ENCODE peak calls at places on chromosomes 5 and 9, in seven cellular contexts. One of them, this sample, is unnamed.

GRCh38 chr5:77255617-77256016 is 45.1 kb downstream of the PDE8B start:
- DNase-seq in endothelial cell of umbilical vein: no peak
- DNase-seq in AG09319: no peak
- DNase-seq in prostate gland: no peak
- DNase-seq in heart right ventricle: no peak
- DNase-seq in cardiac fibroblast: no peak
- DNase-seq in uterus: no peak
- DNase-seq in this sample: no peak

GRCh38 chr5:125302577-125302976 is 556.1 kb upstream of the ZNF608 start:
- DNase-seq in endothelial cell of umbilical vein: no peak
- DNase-seq in AG09319: no peak
- DNase-seq in prostate gland: no peak
- DNase-seq in heart right ventricle: no peak
- DNase-seq in cardiac fibroblast: no peak
- DNase-seq in uterus: no peak
- DNase-seq in this sample: no peak

GRCh38 chr9:95383198-95383673 is 65.7 kb upstream of the FANCC start:
- DNase-seq in endothelial cell of umbilical vein: no peak
- DNase-seq in AG09319: peak; percentile 34
- DNase-seq in prostate gland: no peak
- DNase-seq in heart right ventricle: no peak
- DNase-seq in cardiac fibroblast: peak; percentile 5
- DNase-seq in uterus: no peak
- DNase-seq in this sample: no peak

GRCh38 chr5:141850786-141851185 is 27.4 kb downstream of the PCDH1 start:
- DNase-seq in endothelial cell of umbilical vein: no peak
- DNase-seq in AG09319: no peak
- DNase-seq in prostate gland: no peak
- DNase-seq in heart right ventricle: no peak
- DNase-seq in cardiac fibroblast: no peak
- DNase-seq in uterus: no peak
- DNase-seq in this sample: no peak

GRCh38 chr5:109739741-109740140 is 50.0 kb downstream of the MAN2A1 start:
- DNase-seq in endothelial cell of umbilical vein: peak; percentile 56
- DNase-seq in AG09319: no peak
- DNase-seq in prostate gland: no peak
- DNase-seq in heart right ventricle: no peak
- DNase-seq in cardiac fibroblast: peak; percentile 50
- DNase-seq in uterus: no peak
- DNase-seq in this sample: no peak

GRCh38 chr5:55413644-55414043 is 105.9 kb downstream of the MTREX start:
- DNase-seq in endothelial cell of umbilical vein: no peak
- DNase-seq in AG09319: no peak
- DNase-seq in prostate gland: no peak
- DNase-seq in heart right ventricle: no peak
- DNase-seq in cardiac fibroblast: no peak
- DNase-seq in uterus: no peak
- DNase-seq in this sample: no peak

GRCh38 chr9:93120846-93121315 is 13.2 kb downstream of the NINJ1 start:
- DNase-seq in endothelial cell of umbilical vein: no peak
- DNase-seq in AG09319: no peak
- DNase-seq in prostate gland: no peak
- DNase-seq in heart right ventricle: no peak
- DNase-seq in cardiac fibroblast: no peak
- DNase-seq in uterus: peak; percentile 21
- DNase-seq in this sample: no peak

GRCh38 chr5:114361724-114362196 is at the start of gene KCNN2:
- DNase-seq in endothelial cell of umbilical vein: peak; percentile 71
- DNase-seq in AG09319: peak; percentile 8
- DNase-seq in prostate gland: peak; percentile 88
- DNase-seq in heart right ventricle: peak; percentile 81
- DNase-seq in cardiac fibroblast: peak; percentile 24
- DNase-seq in uterus: peak; percentile 50
- DNase-seq in this sample: peak; percentile 54

GRCh38 chr5:86675311-86675710 is 57.6 kb downstream of the COX7C start:
- DNase-seq in endothelial cell of umbilical vein: no peak
- DNase-seq in AG09319: no peak
- DNase-seq in prostate gland: no peak
- DNase-seq in heart right ventricle: no peak
- DNase-seq in cardiac fibroblast: no peak
- DNase-seq in uterus: no peak
- DNase-seq in this sample: no peak

GRCh38 chr5:948472-949274 is 56.0 kb downstream of the TRIP13 start:
- DNase-seq in endothelial cell of umbilical vein: no peak
- DNase-seq in AG09319: no peak
- DNase-seq in prostate gland: no peak
- DNase-seq in heart right ventricle: no peak
- DNase-seq in cardiac fibroblast: no peak
- DNase-seq in uterus: peak; percentile 11
- DNase-seq in this sample: no peak

GRCh38 chr5:141681695-141682641 is at the start of gene ARAP3:
- DNase-seq in endothelial cell of umbilical vein: peak; percentile 92
- DNase-seq in AG09319: no peak
- DNase-seq in prostate gland: peak; percentile 63
- DNase-seq in heart right ventricle: peak; percentile 90
- DNase-seq in cardiac fibroblast: peak; percentile 91
- DNase-seq in uterus: peak; percentile 85
- DNase-seq in this sample: no peak

GRCh38 chr9:93666279-93666784 is 89.9 kb downstream of the PHF2 start:
- DNase-seq in endothelial cell of umbilical vein: no peak
- DNase-seq in AG09319: no peak
- DNase-seq in prostate gland: no peak
- DNase-seq in heart right ventricle: no peak
- DNase-seq in cardiac fibroblast: no peak
- DNase-seq in uterus: no peak
- DNase-seq in this sample: no peak

GRCh38 chr9:115278241-115279035 is 160.5 kb upstream of the TNC start:
- DNase-seq in endothelial cell of umbilical vein: no peak
- DNase-seq in AG09319: no peak
- DNase-seq in prostate gland: no peak
- DNase-seq in heart right ventricle: no peak
- DNase-seq in cardiac fibroblast: no peak
- DNase-seq in uterus: no peak
- DNase-seq in this sample: no peak

GRCh38 chr5:55062039-55062779 is 38.2 kb downstream of the GZMK start:
- DNase-seq in endothelial cell of umbilical vein: no peak
- DNase-seq in AG09319: no peak
- DNase-seq in prostate gland: no peak
- DNase-seq in heart right ventricle: no peak
- DNase-seq in cardiac fibroblast: no peak
- DNase-seq in uterus: no peak
- DNase-seq in this sample: no peak

GRCh38 chr9:129309041-129309430 is 131.0 kb upstream of the IER5L start:
- DNase-seq in endothelial cell of umbilical vein: no peak
- DNase-seq in AG09319: no peak
- DNase-seq in prostate gland: no peak
- DNase-seq in heart right ventricle: no peak
- DNase-seq in cardiac fibroblast: no peak
- DNase-seq in uterus: no peak
- DNase-seq in this sample: no peak

GRCh38 chr9:114015607-114016006 is 62.5 kb downstream of the AMBP start:
- DNase-seq in endothelial cell of umbilical vein: no peak
- DNase-seq in AG09319: no peak
- DNase-seq in prostate gland: no peak
- DNase-seq in heart right ventricle: no peak
- DNase-seq in cardiac fibroblast: no peak
- DNase-seq in uterus: no peak
- DNase-seq in this sample: no peak

GRCh38 chr5:100676807-100677631 is 141.8 kb downstream of the FAM174A start:
- DNase-seq in endothelial cell of umbilical vein: peak; percentile 60
- DNase-seq in AG09319: no peak
- DNase-seq in prostate gland: no peak
- DNase-seq in heart right ventricle: no peak
- DNase-seq in cardiac fibroblast: peak; percentile 64
- DNase-seq in uterus: no peak
- DNase-seq in this sample: no peak

GRCh38 chr5:162672030-162672429 is 604.5 kb downstream of the GABRG2 start:
- DNase-seq in endothelial cell of umbilical vein: no peak
- DNase-seq in AG09319: no peak
- DNase-seq in prostate gland: no peak
- DNase-seq in heart right ventricle: no peak
- DNase-seq in cardiac fibroblast: no peak
- DNase-seq in uterus: no peak
- DNase-seq in this sample: no peak

GRCh38 chr9:97895695-97896332 is 26.5 kb downstream of the TRMO start:
- DNase-seq in endothelial cell of umbilical vein: no peak
- DNase-seq in AG09319: no peak
- DNase-seq in prostate gland: no peak
- DNase-seq in heart right ventricle: no peak
- DNase-seq in cardiac fibroblast: peak; percentile 29
- DNase-seq in uterus: no peak
- DNase-seq in this sample: no peak
- TF ChIP-seq CTCF in endothelial cell of umbilical vein: no peak
- TF ChIP-seq CTCF in AG09319: no peak
- TF ChIP-seq CTCF in prostate gland: no peak
- TF ChIP-seq CTCF in heart right ventricle: no peak
- TF ChIP-seq CTCF in cardiac fibroblast: peak; percentile 19
- TF ChIP-seq CTCF in uterus: no peak
- TF ChIP-seq CTCF in this sample: peak; percentile 8

DNA sequence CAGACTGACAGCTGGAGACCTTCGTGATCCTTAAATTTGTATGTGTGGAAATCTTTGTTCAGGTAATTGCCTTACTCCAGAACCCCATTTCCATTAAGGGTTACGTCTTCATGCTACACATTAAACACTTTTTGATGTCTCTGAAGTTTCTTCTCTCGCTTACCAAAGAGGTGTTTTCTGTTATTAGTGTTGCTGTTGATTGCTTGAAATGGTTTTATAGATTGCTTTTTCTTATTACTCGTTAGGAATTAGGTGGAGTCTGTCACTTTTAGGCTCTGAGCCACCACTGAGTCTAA is 62.3 kb upstream of the PPARGC1B start:
- DNase-seq in endothelial cell of umbilical vein: no peak
- DNase-seq in AG09319: no peak
- DNase-seq in prostate gland: no peak
- DNase-seq in heart right ventricle: no peak
- DNase-seq in cardiac fibroblast: no peak
- DNase-seq in uterus: no peak
- DNase-seq in this sample: no peak
- TF ChIP-seq CTCF in endothelial cell of umbilical vein: no peak
- TF ChIP-seq CTCF in AG09319: no peak
- TF ChIP-seq CTCF in prostate gland: no peak
- TF ChIP-seq CTCF in heart right ventricle: peak; percentile 18
- TF ChIP-seq CTCF in cardiac fibroblast: no peak
- TF ChIP-seq CTCF in uterus: no peak
- TF ChIP-seq CTCF in this sample: no peak

GRCh38 chr5:133769842-133770241 is 157.5 kb upstream of the FSTL4 start:
- DNase-seq in endothelial cell of umbilical vein: no peak
- DNase-seq in AG09319: no peak
- DNase-seq in prostate gland: no peak
- DNase-seq in heart right ventricle: no peak
- DNase-seq in cardiac fibroblast: no peak
- DNase-seq in uterus: no peak
- DNase-seq in this sample: no peak

GRCh38 chr5:133775584-133776304 is 163.4 kb upstream of the FSTL4 start:
- DNase-seq in endothelial cell of umbilical vein: no peak
- DNase-seq in AG09319: no peak
- DNase-seq in prostate gland: no peak
- DNase-seq in heart right ventricle: no peak
- DNase-seq in cardiac fibroblast: no peak
- DNase-seq in uterus: no peak
- DNase-seq in this sample: no peak

GRCh38 chr5:133778636-133779035 is 166.3 kb upstream of the FSTL4 start:
- DNase-seq in endothelial cell of umbilical vein: no peak
- DNase-seq in AG09319: no peak
- DNase-seq in prostate gland: no peak
- DNase-seq in heart right ventricle: no peak
- DNase-seq in cardiac fibroblast: no peak
- DNase-seq in uterus: no peak
- DNase-seq in this sample: no peak

GRCh38 chr5:133777951-133778350 is 165.6 kb upstream of the FSTL4 start:
- DNase-seq in endothelial cell of umbilical vein: no peak
- DNase-seq in AG09319: no peak
- DNase-seq in prostate gland: no peak
- DNase-seq in heart right ventricle: no peak
- DNase-seq in cardiac fibroblast: no peak
- DNase-seq in uterus: no peak
- DNase-seq in this sample: no peak

DNA sequence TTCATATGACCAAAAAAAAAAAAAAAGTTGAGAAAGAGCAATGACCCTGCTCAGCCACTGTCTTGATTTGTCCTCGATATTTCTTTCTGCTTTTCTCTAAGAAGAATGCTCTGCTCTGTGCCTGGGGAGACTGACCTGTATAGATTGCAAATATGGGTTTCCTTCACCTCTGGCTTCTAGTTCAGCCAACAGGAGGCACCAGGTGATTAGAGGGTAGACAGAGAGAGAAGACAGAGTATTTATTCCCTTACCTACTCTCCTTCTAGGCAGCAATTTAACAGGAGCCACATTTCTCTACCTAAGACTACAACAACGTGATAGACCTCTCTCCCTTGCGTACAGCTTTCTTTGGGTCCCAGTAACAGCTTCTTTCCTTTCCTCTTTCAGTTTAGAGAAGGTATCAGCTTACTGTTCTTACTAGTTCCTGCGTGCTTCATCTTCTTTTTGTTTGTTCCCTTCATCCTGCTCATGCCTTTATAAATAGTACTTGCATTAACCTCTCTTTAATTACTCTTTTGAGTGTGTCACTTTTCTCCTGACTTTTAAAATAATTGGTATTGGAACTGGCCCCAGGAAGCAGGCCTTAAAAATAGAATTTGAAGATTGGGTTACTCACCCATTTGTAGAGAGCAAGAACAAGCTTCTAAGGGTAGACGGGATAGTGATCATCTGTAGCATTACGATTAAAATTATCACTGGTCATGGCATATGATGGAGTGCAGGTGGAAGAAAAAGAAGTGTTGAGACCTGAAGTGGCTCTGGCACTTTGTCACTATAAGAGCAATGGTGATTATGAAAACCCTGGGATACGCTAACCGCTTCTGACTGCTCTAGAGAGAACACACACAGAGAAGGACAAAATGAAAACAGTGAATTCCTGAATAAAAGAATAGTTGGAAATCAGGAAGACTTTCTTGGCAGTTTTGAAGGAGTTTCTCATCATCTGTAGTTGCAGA is 161.2 kb upstream of the FSTL4 start:
- DNase-seq in endothelial cell of umbilical vein: no peak
- DNase-seq in AG09319: no peak
- DNase-seq in prostate gland: no peak
- DNase-seq in heart right ventricle: no peak
- DNase-seq in cardiac fibroblast: no peak
- DNase-seq in uterus: no peak
- DNase-seq in this sample: no peak
- TF ChIP-seq CTCF in endothelial cell of umbilical vein: no peak
- TF ChIP-seq CTCF in AG09319: no peak
- TF ChIP-seq CTCF in prostate gland: no peak
- TF ChIP-seq CTCF in heart right ventricle: peak; percentile 25
- TF ChIP-seq CTCF in cardiac fibroblast: no peak
- TF ChIP-seq CTCF in uterus: no peak
- TF ChIP-seq CTCF in this sample: no peak

DNA sequence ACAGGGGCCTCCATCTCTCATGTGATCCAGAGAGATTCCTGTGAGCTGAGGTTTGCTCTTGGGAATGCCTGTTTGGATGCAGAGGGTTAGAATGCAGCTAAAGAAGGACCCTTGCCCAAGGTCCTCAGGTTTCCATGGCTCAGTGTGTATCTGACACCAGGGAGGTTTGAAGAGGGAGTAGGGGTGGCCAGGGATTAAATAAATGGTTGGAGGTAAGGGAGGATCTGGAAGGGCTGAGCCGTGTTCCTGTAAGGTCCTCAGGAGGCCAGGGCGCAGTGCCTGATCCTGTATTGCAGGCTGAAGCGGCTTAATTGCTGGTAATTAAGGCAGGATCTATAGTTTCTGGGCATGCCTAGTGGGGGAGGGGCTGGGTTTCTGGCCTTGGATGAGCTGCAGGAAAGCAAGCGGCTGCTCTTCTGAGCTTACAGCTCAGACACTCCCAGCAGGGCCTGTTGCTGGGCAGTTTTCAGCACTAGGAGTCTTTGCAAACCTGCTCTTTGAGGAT is 41.5 kb upstream of the MAP1B start:
- DNase-seq in endothelial cell of umbilical vein: no peak
- DNase-seq in AG09319: no peak
- DNase-seq in prostate gland: no peak
- DNase-seq in heart right ventricle: no peak
- DNase-seq in cardiac fibroblast: no peak
- DNase-seq in uterus: no peak
- DNase-seq in this sample: no peak
- TF ChIP-seq CTCF in endothelial cell of umbilical vein: no peak
- TF ChIP-seq CTCF in AG09319: no peak
- TF ChIP-seq CTCF in prostate gland: no peak
- TF ChIP-seq CTCF in heart right ventricle: no peak
- TF ChIP-seq CTCF in cardiac fibroblast: no peak
- TF ChIP-seq CTCF in uterus: no peak
- TF ChIP-seq CTCF in this sample: no peak